ENCODE peak calls at places on chromosomes 16 and 17, in seven cellular contexts. W, J, Q, K, F, U and V are unnamed samples.

GRCh38 chr17:81231766-81232581 is 6.9 kb downstream of the TEPSIN start:
- DNase-seq in W (no peak), J (no peak), Q (no peak), K (no peak), F (no peak), U (no peak), V (no peak)

GRCh38 chr16:87180069-87180468 is 137.1 kb downstream of the C16orf95 start:
- DNase-seq in W (no peak), J (no peak), Q (no peak), K (no peak), F (no peak), U (no peak), V (no peak)

GRCh38 chr17:28944862-28945741 is 6.2 kb downstream of the PHF12 start:
- DNase-seq in W (no peak), J (peak; percentile 27), Q (no peak), K (no peak), F (no peak), U (no peak), V (peak; percentile 47)

GRCh38 chr16:55526448-55526847 is 17.6 kb downstream of the LPCAT2 start:
- DNase-seq in W (no peak), J (peak; percentile 58), Q (no peak), K (no peak), F (no peak), U (no peak), V (peak; percentile 24)

GRCh38 chr16:55384848-55385247 is 60.8 kb downstream of the IRX6 start:
- DNase-seq in W (no peak), J (no peak), Q (no peak), K (no peak), F (no peak), U (no peak), V (no peak)

GRCh38 chr16:70737377-70738082 is 51.7 kb upstream of the MTSS2 start:
- DNase-seq in W (peak; percentile 89), J (peak; percentile 92), Q (peak; percentile 83), K (peak; percentile 100), F (no peak), U (peak; percentile 61), V (peak; percentile 98)

GRCh38 chr17:75518201-75518600 is 1.9 kb downstream of the TSEN54 start:
- DNase-seq in W (no peak), J (no peak), Q (no peak), K (no peak), F (no peak), U (no peak), V (no peak)

GRCh38 chr16:3642397-3643094 is 11.9 kb upstream of the DNASE1 start:
- DNase-seq in W (no peak), J (peak; percentile 62), Q (peak; percentile 22), K (no peak), F (no peak), U (peak; percentile 67), V (no peak)

GRCh38 chr17:75032896-75033294 is 13.9 kb downstream of the ATP5PD start:
- DNase-seq in W (no peak), J (peak; percentile 26), Q (peak; percentile 30), K (peak; percentile 21), F (no peak), U (peak; percentile 45), V (peak; percentile 39)

GRCh38 chr16:72876221-72876620 is 171.7 kb downstream of the ZFHX3 start:
- DNase-seq in W (no peak), J (peak; percentile 94), Q (peak; percentile 74), K (peak; percentile 83), F (no peak), U (no peak), V (peak; percentile 91)

DNA sequence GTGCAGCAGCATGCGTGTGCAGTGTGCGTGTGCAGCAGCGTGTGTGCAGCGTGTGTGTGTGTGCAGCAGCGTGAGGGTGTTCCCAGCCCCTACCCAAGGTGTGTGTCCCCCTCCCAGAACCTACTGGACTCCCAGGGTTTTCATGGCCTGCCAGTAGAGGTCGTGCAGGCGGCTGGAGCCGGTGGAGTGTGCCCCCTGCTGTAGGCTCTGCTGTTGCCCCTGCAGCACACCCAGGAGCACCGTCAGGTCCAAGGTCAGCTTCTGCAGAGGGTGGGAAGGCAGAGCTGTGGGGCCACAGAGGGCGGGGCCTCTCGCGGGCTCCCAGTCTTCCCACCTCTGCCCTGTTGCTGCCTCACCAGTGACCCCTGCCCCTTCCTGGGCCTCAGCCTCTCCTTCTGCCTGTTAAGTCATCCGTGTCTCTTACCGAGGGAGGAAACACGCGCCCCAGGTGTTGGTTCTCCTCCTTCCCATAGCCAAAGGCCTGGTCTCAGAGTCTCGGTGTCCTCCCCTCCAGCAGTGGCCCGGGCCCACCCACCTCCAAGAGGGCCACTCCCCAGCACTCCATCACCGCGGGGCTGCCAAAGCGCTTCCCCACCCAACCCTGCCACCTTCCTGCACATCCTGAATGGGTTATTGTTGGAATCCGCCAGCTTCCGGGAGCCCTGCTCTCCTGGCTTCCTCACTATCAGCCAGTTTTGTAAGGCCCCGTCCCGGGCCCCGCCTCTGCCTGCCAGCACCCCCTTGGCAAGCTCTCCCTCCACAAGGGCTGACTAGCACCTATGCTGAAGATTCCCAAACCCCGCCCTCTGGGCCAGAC is 14.8 kb downstream of the MYBBP1A start:
- DNase-seq in W (no peak), J (no peak), Q (peak; percentile 35), K (no peak), F (no peak), U (no peak), V (no peak)
- TF ChIP-seq CTCF in W (no peak), J (peak; percentile 20), Q (peak; percentile 12), K (no peak), F (no peak), U (no peak), V (no peak)

GRCh38 chr16:1152651-1153259 is at the start of gene CACNA1H:
- DNase-seq in W (no peak), J (no peak), Q (no peak), K (no peak), F (no peak), U (peak; percentile 71), V (no peak)
- H3K4me3 ChIP-seq in W (peak within 1 kb of the TSS; percentile 83), J (peak within 1 kb of the TSS; percentile 92), Q (peak within 1 kb of the TSS; percentile 43), K (no peak within 1 kb of the TSS), F (peak within 1 kb of the TSS; percentile 63), U (no peak within 1 kb of the TSS), V (peak within 1 kb of the TSS; percentile 20)

GRCh38 chr16:77722315-77723107 is at the start of gene NUDT7:
- DNase-seq in W (peak; percentile 98), J (peak; percentile 98), Q (peak; percentile 99), K (peak; percentile 97), F (peak; percentile 98), U (peak; percentile 99), V (peak; percentile 99)
- TF ChIP-seq CTCF in W (no peak), J (peak; percentile 18), Q (peak; percentile 11), K (no peak), F (no peak), U (peak; percentile 7), V (no peak)

DNA sequence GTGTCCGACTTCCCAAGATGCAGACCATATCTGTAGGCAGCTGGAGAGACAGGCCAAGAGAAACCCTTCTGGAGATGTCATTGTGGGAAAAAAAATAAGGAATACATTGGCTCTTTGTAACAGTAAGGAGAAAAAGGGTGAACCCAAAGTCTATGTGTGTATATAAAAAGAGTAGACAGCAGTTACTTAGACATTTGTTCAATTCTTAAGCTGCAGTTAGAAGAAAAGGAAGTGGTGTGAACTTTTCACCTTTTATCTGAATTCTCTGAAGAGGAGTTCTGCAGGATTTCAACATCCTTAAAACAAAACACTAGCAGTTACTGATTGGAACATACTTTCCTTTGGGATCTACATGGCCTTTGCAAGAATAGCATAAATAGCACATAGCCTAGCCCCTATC is 21.7 kb downstream of the FAM117A start:
- DNase-seq in W (no peak), J (peak; percentile 59), Q (no peak), K (no peak), F (no peak), U (no peak), V (no peak)
- H3K4me3 ChIP-seq in W (no peak overlapping the region), J (no peak overlapping the region), Q (no peak overlapping the region), K (no peak overlapping the region), F (peak overlapping the region; percentile 18), U (no peak overlapping the region), V (no peak overlapping the region)

DNA sequence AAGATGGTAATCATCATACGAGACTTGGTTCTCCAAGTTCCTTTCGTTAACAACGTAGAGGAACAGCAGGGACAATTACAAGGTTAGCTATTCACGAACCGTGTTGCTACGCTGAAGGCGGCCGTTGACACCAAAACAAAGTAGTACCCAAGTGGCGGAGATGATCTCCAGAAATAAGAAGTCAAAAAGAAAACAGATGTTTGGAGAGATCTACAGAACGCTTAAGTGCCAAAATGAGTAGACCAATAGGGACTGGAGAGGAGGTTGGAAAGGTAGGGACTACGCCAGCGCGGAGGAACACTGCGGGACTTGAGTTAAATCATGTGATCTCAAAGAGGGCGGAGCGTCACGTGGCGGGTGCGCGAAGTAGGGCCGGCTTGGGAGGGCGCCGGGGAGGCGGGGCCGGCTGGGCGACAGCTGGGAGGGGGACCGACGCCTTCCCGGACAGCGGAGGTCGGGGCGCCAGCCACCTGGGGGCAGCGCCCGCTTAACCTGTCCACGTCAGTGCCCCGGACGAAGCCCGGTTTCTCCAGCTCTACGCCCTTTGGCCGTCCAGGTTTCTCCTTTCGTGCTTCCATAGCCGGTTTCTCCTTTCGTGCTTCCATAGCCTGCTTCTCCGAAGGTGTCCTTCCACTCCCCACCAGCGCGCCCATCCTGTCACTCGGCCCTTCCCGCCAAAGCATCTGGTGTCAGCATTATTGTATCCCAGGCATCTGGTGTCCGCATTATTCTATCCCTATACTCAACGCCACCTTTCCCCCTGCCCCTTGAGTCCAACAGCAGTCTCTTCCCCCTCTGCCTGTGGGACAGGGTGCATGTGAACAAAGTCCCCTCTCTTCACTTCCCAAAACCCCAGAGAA is 698 bp upstream of the GABARAP start:
- DNase-seq in W (peak; percentile 96), J (peak; percentile 98), Q (peak; percentile 97), K (peak; percentile 98), F (peak; percentile 88), U (peak; percentile 97), V (peak; percentile 94)
- TF ChIP-seq CTCF in W (no peak), J (no peak), Q (peak; percentile 12), K (no peak), F (no peak), U (no peak), V (no peak)

DNA sequence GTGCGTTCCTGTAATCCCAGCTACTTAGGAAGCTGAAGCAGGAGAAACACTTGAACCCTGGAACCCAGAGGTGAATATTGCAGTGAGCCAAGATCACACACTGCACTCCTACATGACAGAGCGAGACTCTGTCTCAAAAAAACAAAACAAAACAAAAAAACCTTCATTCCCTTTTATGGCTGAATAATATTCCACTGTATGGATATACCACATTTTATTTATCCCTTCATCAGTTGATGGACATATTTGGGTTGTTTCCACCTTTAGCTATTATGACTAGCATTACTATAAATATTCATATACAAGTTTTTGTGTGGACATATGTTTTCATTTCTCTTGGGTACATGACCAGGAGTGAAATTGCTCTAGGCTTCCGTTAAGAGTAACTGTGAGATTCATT is 30.9 kb upstream of the PRKCA start:
- DNase-seq in W (no peak), J (no peak), Q (no peak), K (no peak), F (no peak), U (no peak), V (no peak)
- H3K4me3 ChIP-seq in W (no peak overlapping the region), J (no peak overlapping the region), Q (no peak overlapping the region), K (no peak overlapping the region), F (no peak overlapping the region), U (no peak overlapping the region), V (no peak overlapping the region)

DNA sequence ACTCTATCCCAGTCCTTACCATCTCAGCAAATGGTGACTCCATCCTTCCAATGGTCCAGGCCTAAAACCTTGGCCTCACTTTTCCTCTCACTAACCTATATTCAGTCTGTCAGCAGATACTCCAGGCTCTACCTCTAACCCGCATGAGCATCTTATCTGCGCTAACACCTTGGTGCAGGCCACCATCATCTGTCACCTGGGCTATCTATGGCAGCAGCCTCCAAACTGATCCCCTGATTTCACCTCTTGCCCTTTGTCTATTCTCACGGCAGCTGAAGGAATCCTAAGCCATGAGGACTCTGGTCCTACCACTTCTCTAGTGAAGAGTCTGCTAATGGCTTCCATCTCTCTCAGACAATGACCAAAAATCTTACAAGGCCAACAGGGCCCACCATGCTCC is 57.9 kb upstream of the CCL1 start:
- DNase-seq in W (no peak), J (no peak), Q (no peak), K (no peak), F (no peak), U (no peak), V (no peak)
- TF ChIP-seq CTCF in W (no peak), J (no peak), Q (no peak), K (no peak), F (no peak), U (no peak), V (no peak)